ENCODE peak calls at places on chromosomes 4 and X, in nine cellular contexts. One of them, this sample, is unnamed.

GRCh38 chrX:106955004-106955772 is 35.0 kb downstream of the CLDN2 start:
- DNase-seq in cardiac muscle cell: no peak
- DNase-seq in HS-5: no peak
- DNase-seq in NCI-H1694 treated with DMSO at 0.1 percent for 48 hours: no peak
- DNase-seq in NCI-H1436: no peak
- DNase-seq in kidney tubule cell: peak; percentile 20
- DNase-seq in endothelial cell: no peak
- DNase-seq in NCI-H1092 treated with DMSO at 0.1 percent for 48 hours: no peak
- DNase-seq in psoas muscle: no peak
- DNase-seq in this sample: no peak

GRCh38 chr4:176001171-176002006 is 64.3 kb upstream of the WDR17 start:
- DNase-seq in cardiac muscle cell: peak; percentile 68
- DNase-seq in psoas muscle: peak; percentile 48
- DNase-seq in kidney tubule cell: peak; percentile 39
- DNase-seq in NCI-H1694 treated with DMSO at 0.1 percent for 48 hours: no peak
- DNase-seq in HS-5: no peak
- DNase-seq in endothelial cell: peak; percentile 57
- DNase-seq in NCI-H1436: no peak
- DNase-seq in NCI-H1092 treated with DMSO at 0.1 percent for 48 hours: no peak
- DNase-seq in this sample: no peak

GRCh38 chr4:91116861-91117260 is 989.7 kb downstream of the CCSER1 start:
- DNase-seq in HS-5: no peak
- DNase-seq in psoas muscle: no peak
- DNase-seq in kidney tubule cell: peak; percentile 31
- DNase-seq in NCI-H1436: no peak
- DNase-seq in NCI-H1092 treated with DMSO at 0.1 percent for 48 hours: no peak
- DNase-seq in endothelial cell: no peak
- DNase-seq in cardiac muscle cell: no peak
- DNase-seq in NCI-H1694 treated with DMSO at 0.1 percent for 48 hours: no peak
- DNase-seq in this sample: no peak

GRCh38 chr4:155617312-155617711 is 49.3 kb upstream of the GUCY1A1 start:
- DNase-seq in endothelial cell: no peak
- DNase-seq in NCI-H1092 treated with DMSO at 0.1 percent for 48 hours: no peak
- DNase-seq in NCI-H1436: no peak
- DNase-seq in kidney tubule cell: no peak
- DNase-seq in NCI-H1694 treated with DMSO at 0.1 percent for 48 hours: no peak
- DNase-seq in psoas muscle: no peak
- DNase-seq in HS-5: no peak
- DNase-seq in cardiac muscle cell: no peak
- DNase-seq in this sample: no peak

GRCh38 chr4:38424171-38424871 is 239.7 kb upstream of the KLF3 start:
- DNase-seq in NCI-H1694 treated with DMSO at 0.1 percent for 48 hours: no peak
- DNase-seq in kidney tubule cell: peak; percentile 26
- DNase-seq in endothelial cell: peak; percentile 69
- DNase-seq in cardiac muscle cell: peak; percentile 58
- DNase-seq in NCI-H1092 treated with DMSO at 0.1 percent for 48 hours: no peak
- DNase-seq in psoas muscle: no peak
- DNase-seq in HS-5: no peak
- DNase-seq in NCI-H1436: no peak
- DNase-seq in this sample: no peak

GRCh38 chrX:10121787-10122186 is 35.0 kb upstream of the CLCN4 start:
- DNase-seq in NCI-H1092 treated with DMSO at 0.1 percent for 48 hours: no peak
- DNase-seq in endothelial cell: no peak
- DNase-seq in NCI-H1436: no peak
- DNase-seq in kidney tubule cell: no peak
- DNase-seq in HS-5: no peak
- DNase-seq in NCI-H1694 treated with DMSO at 0.1 percent for 48 hours: no peak
- DNase-seq in cardiac muscle cell: no peak
- DNase-seq in psoas muscle: no peak
- DNase-seq in this sample: no peak

GRCh38 chr4:95506264-95506663 is 42.5 kb downstream of the UNC5C start:
- DNase-seq in kidney tubule cell: peak; percentile 65
- DNase-seq in psoas muscle: no peak
- DNase-seq in endothelial cell: no peak
- DNase-seq in HS-5: peak; percentile 53
- DNase-seq in NCI-H1694 treated with DMSO at 0.1 percent for 48 hours: no peak
- DNase-seq in cardiac muscle cell: no peak
- DNase-seq in NCI-H1436: no peak
- DNase-seq in NCI-H1092 treated with DMSO at 0.1 percent for 48 hours: no peak
- DNase-seq in this sample: no peak

GRCh38 chr4:56102581-56102980 is 153.8 kb downstream of the CEP135 start:
- DNase-seq in psoas muscle: no peak
- DNase-seq in NCI-H1694 treated with DMSO at 0.1 percent for 48 hours: no peak
- DNase-seq in NCI-H1092 treated with DMSO at 0.1 percent for 48 hours: peak; percentile 3
- DNase-seq in kidney tubule cell: no peak
- DNase-seq in cardiac muscle cell: peak; percentile 31
- DNase-seq in endothelial cell: no peak
- DNase-seq in HS-5: no peak
- DNase-seq in NCI-H1436: peak; percentile 12
- DNase-seq in this sample: no peak

GRCh38 chrX:51743179-51743957 is at the start of gene GSPT2:
- DNase-seq in endothelial cell: peak; percentile 43
- DNase-seq in HS-5: no peak
- DNase-seq in NCI-H1092 treated with DMSO at 0.1 percent for 48 hours: peak; percentile 78
- DNase-seq in NCI-H1694 treated with DMSO at 0.1 percent for 48 hours: no peak
- DNase-seq in NCI-H1436: peak; percentile 61
- DNase-seq in kidney tubule cell: peak; percentile 70
- DNase-seq in psoas muscle: peak; percentile 74
- DNase-seq in cardiac muscle cell: peak; percentile 60
- DNase-seq in this sample: peak; percentile 41

GRCh38 chr4:161203865-161204264 is 959.9 kb downstream of the FSTL5 start:
- DNase-seq in NCI-H1694 treated with DMSO at 0.1 percent for 48 hours: no peak
- DNase-seq in NCI-H1436: no peak
- DNase-seq in cardiac muscle cell: no peak
- DNase-seq in kidney tubule cell: no peak
- DNase-seq in HS-5: no peak
- DNase-seq in psoas muscle: no peak
- DNase-seq in endothelial cell: no peak
- DNase-seq in NCI-H1092 treated with DMSO at 0.1 percent for 48 hours: no peak
- DNase-seq in this sample: no peak

GRCh38 chr4:16019666-16020065 is 56.7 kb upstream of the FGFBP2 start:
- DNase-seq in psoas muscle: no peak
- DNase-seq in kidney tubule cell: no peak
- DNase-seq in HS-5: no peak
- DNase-seq in NCI-H1436: no peak
- DNase-seq in NCI-H1694 treated with DMSO at 0.1 percent for 48 hours: no peak
- DNase-seq in NCI-H1092 treated with DMSO at 0.1 percent for 48 hours: no peak
- DNase-seq in endothelial cell: no peak
- DNase-seq in cardiac muscle cell: no peak
- DNase-seq in this sample: no peak

GRCh38 chrX:46912673-46913491 is 661 bp downstream of the JADE3 start:
- DNase-seq in psoas muscle: peak; percentile 53
- DNase-seq in NCI-H1436: no peak
- DNase-seq in HS-5: no peak
- DNase-seq in kidney tubule cell: peak; percentile 51
- DNase-seq in cardiac muscle cell: peak; percentile 65
- DNase-seq in endothelial cell: peak; percentile 61
- DNase-seq in NCI-H1694 treated with DMSO at 0.1 percent for 48 hours: peak; percentile 5
- DNase-seq in NCI-H1092 treated with DMSO at 0.1 percent for 48 hours: peak; percentile 52
- DNase-seq in this sample: peak; percentile 4

GRCh38 chr4:125833-126232 is 1.5 kb downstream of the ZNF718 start:
- DNase-seq in NCI-H1436: no peak
- DNase-seq in psoas muscle: no peak
- DNase-seq in kidney tubule cell: no peak
- DNase-seq in cardiac muscle cell: no peak
- DNase-seq in HS-5: no peak
- DNase-seq in NCI-H1092 treated with DMSO at 0.1 percent for 48 hours: no peak
- DNase-seq in NCI-H1694 treated with DMSO at 0.1 percent for 48 hours: no peak
- DNase-seq in endothelial cell: no peak
- DNase-seq in this sample: no peak

GRCh38 chrX:12999422-12999821 is 24.5 kb downstream of the TMSB4X start:
- DNase-seq in kidney tubule cell: no peak
- DNase-seq in NCI-H1092 treated with DMSO at 0.1 percent for 48 hours: no peak
- DNase-seq in psoas muscle: no peak
- DNase-seq in NCI-H1694 treated with DMSO at 0.1 percent for 48 hours: no peak
- DNase-seq in HS-5: no peak
- DNase-seq in NCI-H1436: no peak
- DNase-seq in endothelial cell: no peak
- DNase-seq in cardiac muscle cell: no peak
- DNase-seq in this sample: no peak

GRCh38 chr4:40414673-40415072 is 79.5 kb downstream of the CHRNA9 start:
- DNase-seq in NCI-H1436: no peak
- DNase-seq in endothelial cell: no peak
- DNase-seq in NCI-H1092 treated with DMSO at 0.1 percent for 48 hours: no peak
- DNase-seq in NCI-H1694 treated with DMSO at 0.1 percent for 48 hours: no peak
- DNase-seq in psoas muscle: no peak
- DNase-seq in kidney tubule cell: no peak
- DNase-seq in cardiac muscle cell: no peak
- DNase-seq in HS-5: no peak
- DNase-seq in this sample: no peak

GRCh38 chrX:43743100-43743822 is 87.2 kb downstream of the MAOA start:
- DNase-seq in HS-5: no peak
- DNase-seq in cardiac muscle cell: no peak
- DNase-seq in NCI-H1436: no peak
- DNase-seq in kidney tubule cell: no peak
- DNase-seq in endothelial cell: no peak
- DNase-seq in NCI-H1694 treated with DMSO at 0.1 percent for 48 hours: no peak
- DNase-seq in NCI-H1092 treated with DMSO at 0.1 percent for 48 hours: no peak
- DNase-seq in psoas muscle: no peak
- DNase-seq in this sample: no peak

GRCh38 chr4:181645489-181645888 is 597.7 kb upstream of the TENM3 start:
- DNase-seq in endothelial cell: no peak
- DNase-seq in HS-5: no peak
- DNase-seq in NCI-H1092 treated with DMSO at 0.1 percent for 48 hours: no peak
- DNase-seq in kidney tubule cell: no peak
- DNase-seq in NCI-H1694 treated with DMSO at 0.1 percent for 48 hours: no peak
- DNase-seq in cardiac muscle cell: no peak
- DNase-seq in psoas muscle: no peak
- DNase-seq in NCI-H1436: no peak
- DNase-seq in this sample: no peak

GRCh38 chrX:107677501-107677901 is 49.2 kb downstream of the PRPS1 start:
- DNase-seq in endothelial cell: no peak
- DNase-seq in NCI-H1694 treated with DMSO at 0.1 percent for 48 hours: no peak
- DNase-seq in NCI-H1436: no peak
- DNase-seq in HS-5: no peak
- DNase-seq in psoas muscle: no peak
- DNase-seq in NCI-H1092 treated with DMSO at 0.1 percent for 48 hours: no peak
- DNase-seq in kidney tubule cell: peak; percentile 34
- DNase-seq in cardiac muscle cell: peak; percentile 29
- DNase-seq in this sample: no peak

GRCh38 chr4:4990329-4990728 is 28.9 kb downstream of the CYTL1 start:
- DNase-seq in NCI-H1694 treated with DMSO at 0.1 percent for 48 hours: no peak
- DNase-seq in NCI-H1436: no peak
- DNase-seq in NCI-H1092 treated with DMSO at 0.1 percent for 48 hours: no peak
- DNase-seq in kidney tubule cell: no peak
- DNase-seq in psoas muscle: no peak
- DNase-seq in HS-5: no peak
- DNase-seq in cardiac muscle cell: no peak
- DNase-seq in endothelial cell: no peak
- DNase-seq in this sample: no peak

GRCh38 chrX:20026278-20026677 is 35.4 kb upstream of the BCLAF3 start:
- DNase-seq in NCI-H1694 treated with DMSO at 0.1 percent for 48 hours: no peak
- DNase-seq in kidney tubule cell: peak; percentile 73
- DNase-seq in HS-5: peak; percentile 37
- DNase-seq in psoas muscle: no peak
- DNase-seq in endothelial cell: no peak
- DNase-seq in NCI-H1092 treated with DMSO at 0.1 percent for 48 hours: no peak
- DNase-seq in cardiac muscle cell: no peak
- DNase-seq in NCI-H1436: no peak
- DNase-seq in this sample: no peak

GRCh38 chr4:128358231-128358902 is 70.8 kb upstream of the PGRMC2 start:
- DNase-seq in endothelial cell: no peak
- DNase-seq in HS-5: peak; percentile 92
- DNase-seq in NCI-H1436: no peak
- DNase-seq in NCI-H1092 treated with DMSO at 0.1 percent for 48 hours: no peak
- DNase-seq in cardiac muscle cell: peak; percentile 77
- DNase-seq in kidney tubule cell: peak; percentile 77
- DNase-seq in psoas muscle: no peak
- DNase-seq in NCI-H1694 treated with DMSO at 0.1 percent for 48 hours: no peak
- DNase-seq in this sample: no peak

GRCh38 chr4:2069161-2069971 is 10.2 kb downstream of the NAT8L start:
- DNase-seq in cardiac muscle cell: no peak
- DNase-seq in kidney tubule cell: no peak
- DNase-seq in NCI-H1694 treated with DMSO at 0.1 percent for 48 hours: no peak
- DNase-seq in endothelial cell: no peak
- DNase-seq in NCI-H1436: no peak
- DNase-seq in NCI-H1092 treated with DMSO at 0.1 percent for 48 hours: no peak
- DNase-seq in psoas muscle: no peak
- DNase-seq in HS-5: no peak
- DNase-seq in this sample: no peak

GRCh38 chrX:24002167-24002566 is 24.8 kb downstream of the KLHL15 start:
- DNase-seq in psoas muscle: no peak
- DNase-seq in cardiac muscle cell: no peak
- DNase-seq in kidney tubule cell: no peak
- DNase-seq in NCI-H1436: no peak
- DNase-seq in endothelial cell: no peak
- DNase-seq in NCI-H1092 treated with DMSO at 0.1 percent for 48 hours: no peak
- DNase-seq in NCI-H1694 treated with DMSO at 0.1 percent for 48 hours: no peak
- DNase-seq in HS-5: no peak
- DNase-seq in this sample: no peak

GRCh38 chr4:78656968-78657445 is 105.4 kb downstream of the ANXA3 start:
- DNase-seq in NCI-H1092 treated with DMSO at 0.1 percent for 48 hours: no peak
- DNase-seq in NCI-H1436: no peak
- DNase-seq in kidney tubule cell: no peak
- DNase-seq in HS-5: no peak
- DNase-seq in endothelial cell: no peak
- DNase-seq in psoas muscle: no peak
- DNase-seq in NCI-H1694 treated with DMSO at 0.1 percent for 48 hours: no peak
- DNase-seq in cardiac muscle cell: no peak
- DNase-seq in this sample: no peak

GRCh38 chrX:70434914-70435586 is 9.6 kb upstream of the DLG3 start:
- DNase-seq in NCI-H1694 treated with DMSO at 0.1 percent for 48 hours: no peak
- DNase-seq in cardiac muscle cell: peak; percentile 58
- DNase-seq in NCI-H1436: no peak
- DNase-seq in NCI-H1092 treated with DMSO at 0.1 percent for 48 hours: no peak
- DNase-seq in psoas muscle: peak; percentile 78
- DNase-seq in HS-5: no peak
- DNase-seq in kidney tubule cell: no peak
- DNase-seq in endothelial cell: no peak
- DNase-seq in this sample: no peak

GRCh38 chr4:8477095-8477635 is 36.6 kb downstream of the TRMT44 start:
- DNase-seq in endothelial cell: no peak
- DNase-seq in psoas muscle: no peak
- DNase-seq in NCI-H1436: no peak
- DNase-seq in kidney tubule cell: no peak
- DNase-seq in cardiac muscle cell: no peak
- DNase-seq in HS-5: no peak
- DNase-seq in NCI-H1092 treated with DMSO at 0.1 percent for 48 hours: no peak
- DNase-seq in NCI-H1694 treated with DMSO at 0.1 percent for 48 hours: no peak
- DNase-seq in this sample: no peak

GRCh38 chr4:107900508-107900907 is 30.8 kb upstream of the CYP2U1 start:
- DNase-seq in NCI-H1092 treated with DMSO at 0.1 percent for 48 hours: no peak
- DNase-seq in HS-5: no peak
- DNase-seq in psoas muscle: no peak
- DNase-seq in cardiac muscle cell: no peak
- DNase-seq in endothelial cell: no peak
- DNase-seq in NCI-H1436: no peak
- DNase-seq in NCI-H1694 treated with DMSO at 0.1 percent for 48 hours: no peak
- DNase-seq in kidney tubule cell: no peak
- DNase-seq in this sample: no peak

GRCh38 chrX:68685722-68686683 is 38.5 kb downstream of the STARD8 start:
- DNase-seq in kidney tubule cell: peak; percentile 34
- DNase-seq in NCI-H1436: no peak
- DNase-seq in NCI-H1694 treated with DMSO at 0.1 percent for 48 hours: no peak
- DNase-seq in psoas muscle: peak; percentile 73
- DNase-seq in HS-5: no peak
- DNase-seq in NCI-H1092 treated with DMSO at 0.1 percent for 48 hours: no peak
- DNase-seq in endothelial cell: peak; percentile 63
- DNase-seq in cardiac muscle cell: peak; percentile 19
- DNase-seq in this sample: no peak

GRCh38 chrX:155434906-155435743 is 23.3 kb downstream of the F8A3 start:
- DNase-seq in HS-5: no peak
- DNase-seq in kidney tubule cell: no peak
- DNase-seq in NCI-H1092 treated with DMSO at 0.1 percent for 48 hours: no peak
- DNase-seq in psoas muscle: peak; percentile 56
- DNase-seq in cardiac muscle cell: no peak
- DNase-seq in endothelial cell: no peak
- DNase-seq in NCI-H1436: no peak
- DNase-seq in NCI-H1694 treated with DMSO at 0.1 percent for 48 hours: no peak
- DNase-seq in this sample: no peak

GRCh38 chr4:88219099-88219498 is 60.7 kb upstream of the ABCG2 start:
- DNase-seq in NCI-H1092 treated with DMSO at 0.1 percent for 48 hours: peak; percentile 42
- DNase-seq in endothelial cell: no peak
- DNase-seq in NCI-H1694 treated with DMSO at 0.1 percent for 48 hours: peak; percentile 30
- DNase-seq in HS-5: no peak
- DNase-seq in kidney tubule cell: peak; percentile 61
- DNase-seq in NCI-H1436: peak; percentile 36
- DNase-seq in psoas muscle: no peak
- DNase-seq in cardiac muscle cell: peak; percentile 68
- DNase-seq in this sample: peak; percentile 25

GRCh38 chr4:120819816-120820437 is 102.6 kb downstream of the PRDM5 start:
- DNase-seq in HS-5: no peak
- DNase-seq in cardiac muscle cell: no peak
- DNase-seq in psoas muscle: no peak
- DNase-seq in NCI-H1092 treated with DMSO at 0.1 percent for 48 hours: no peak
- DNase-seq in endothelial cell: no peak
- DNase-seq in NCI-H1436: no peak
- DNase-seq in NCI-H1694 treated with DMSO at 0.1 percent for 48 hours: no peak
- DNase-seq in kidney tubule cell: no peak
- DNase-seq in this sample: no peak

This sample was measured in prostate gland.